ENCODE peak calls at places on chromosomes 7 and 10, in four cellular contexts. G is adrenal gland, N is left lung, O is right lobe of liver. K is an unnamed sample.

GRCh38 chr7:156617215-156617614 is 23.4 kb upstream of the RNF32 start:
- DNase-seq in G (no peak), O (no peak), N (no peak), K (no peak)

GRCh38 chr7:149714910-149715471 is 58.4 kb downstream of the ZNF467 start:
- DNase-seq in N (no peak), O (peak; percentile 48), G (peak; percentile 59), K (no peak)

GRCh38 chr10:119445311-119445934 is 97.1 kb downstream of the RGS10 start:
- DNase-seq in G (peak; percentile 93), N (peak; percentile 92), O (peak; percentile 85), K (peak; percentile 89)

GRCh38 chr10:7329219-7329618 is 81.6 kb downstream of the SFMBT2 start:
- DNase-seq in N (no peak), G (no peak), O (no peak), K (no peak)

GRCh38 chr7:29955799-29956476 is 33.7 kb downstream of the SCRN1 start:
- DNase-seq in G (no peak), N (no peak), O (no peak), K (no peak)

GRCh38 chr7:26369519-26370385 is 78.1 kb downstream of the SNX10 start:
- DNase-seq in O (no peak), G (peak; percentile 64), N (no peak), K (no peak)

GRCh38 chr10:68301301-68301700 is 30.6 kb upstream of the HNRNPH3 start:
- DNase-seq in G (no peak), N (no peak), O (no peak), K (no peak)

GRCh38 chr10:71999360-72000072 is 35.3 kb downstream of the CHST3 start:
- DNase-seq in G (peak; percentile 76), O (no peak), N (no peak), K (peak; percentile 90)

GRCh38 chr10:108911814-108912541 is 1011.3 kb downstream of the XPNPEP1 start:
- DNase-seq in O (peak; percentile 62), G (peak; percentile 61), N (peak; percentile 76), K (no peak)

GRCh38 chr7:135645296-135645904 is 16.9 kb upstream of the STMP1 start:
- DNase-seq in O (no peak), G (no peak), N (no peak), K (no peak)

GRCh38 chr7:130960208-130960988 is 226.4 kb upstream of the KLF14 start:
- DNase-seq in G (no peak), N (no peak), O (no peak), K (no peak)

GRCh38 chr10:80471715-80472233 is 17.7 kb downstream of the TSPAN14 start:
- DNase-seq in O (no peak), N (no peak), G (peak; percentile 23), K (peak; percentile 31)

GRCh38 chr7:47484457-47484856 is 97.5 kb downstream of the TNS3 start:
- DNase-seq in O (no peak), G (no peak), N (no peak), K (no peak)

GRCh38 chr7:47484923-47485639 is 96.8 kb downstream of the TNS3 start:
- DNase-seq in N (no peak), O (no peak), G (no peak), K (no peak)

GRCh38 chr7:47485640-47486435 is 96.1 kb downstream of the TNS3 start:
- DNase-seq in G (no peak), O (peak; percentile 69), N (no peak), K (no peak)

GRCh38 chr7:47482013-47482761 is 99.7 kb downstream of the TNS3 start:
- DNase-seq in G (peak; percentile 94), O (no peak), N (no peak), K (peak; percentile 88)

DNA sequence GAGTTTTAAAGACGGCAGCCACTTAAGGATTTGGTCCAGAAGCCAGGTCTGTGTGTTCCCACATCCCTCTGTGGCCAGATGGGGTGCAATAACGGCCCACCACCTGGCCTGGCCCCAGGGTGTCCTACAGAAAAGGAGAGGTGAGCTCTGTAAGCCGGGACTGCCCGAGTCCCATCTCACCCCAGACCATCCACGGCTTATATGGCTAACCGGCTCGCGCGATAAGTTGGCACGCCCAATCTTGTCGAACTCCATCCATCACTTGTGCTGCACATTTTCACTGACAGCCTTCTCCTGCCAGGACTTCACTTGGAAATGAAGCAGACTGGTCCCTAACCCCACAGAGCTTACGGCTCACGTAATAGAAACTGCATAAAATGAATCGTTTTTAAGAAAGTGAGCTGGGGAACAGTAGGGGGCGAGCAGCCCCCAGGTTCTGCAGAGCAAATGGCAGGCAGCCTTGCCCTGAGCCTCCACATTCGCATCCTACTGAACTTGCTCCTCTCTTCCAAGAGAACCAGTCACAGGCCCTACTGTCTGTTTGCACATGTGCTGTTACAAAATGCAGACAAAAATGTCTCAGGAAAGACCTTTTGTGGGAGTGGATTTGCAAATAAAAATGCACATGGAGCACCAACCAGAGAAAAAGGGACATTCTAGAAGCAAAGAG is 98.2 kb downstream of the TNS3 start:
- DNase-seq in N (no peak), O (no peak), G (no peak), K (no peak)
- H3K4me1 ChIP-seq in N (peaks cover 67% of the 10 kb centered on the region), O (peaks cover 9% of the 10 kb centered on the region), G (peaks cover 28% of the 10 kb centered on the region), K (peaks cover 79% of the 10 kb centered on the region)

GRCh38 chr10:73917566-73918305 is 6.8 kb downstream of the PLAU start:
- DNase-seq in N (no peak), G (no peak), O (no peak), K (no peak)

GRCh38 chr10:73914036-73914435 is 3.1 kb downstream of the PLAU start:
- DNase-seq in N (no peak), O (no peak), G (no peak), K (no peak)

GRCh38 chr10:73920084-73920483 is 9.2 kb downstream of the PLAU start:
- DNase-seq in O (no peak), N (no peak), G (peak; percentile 72), K (peak; percentile 70)

GRCh38 chr10:73915206-73915851 is 4.4 kb downstream of the PLAU start:
- DNase-seq in G (no peak), N (no peak), O (no peak), K (no peak)

DNA sequence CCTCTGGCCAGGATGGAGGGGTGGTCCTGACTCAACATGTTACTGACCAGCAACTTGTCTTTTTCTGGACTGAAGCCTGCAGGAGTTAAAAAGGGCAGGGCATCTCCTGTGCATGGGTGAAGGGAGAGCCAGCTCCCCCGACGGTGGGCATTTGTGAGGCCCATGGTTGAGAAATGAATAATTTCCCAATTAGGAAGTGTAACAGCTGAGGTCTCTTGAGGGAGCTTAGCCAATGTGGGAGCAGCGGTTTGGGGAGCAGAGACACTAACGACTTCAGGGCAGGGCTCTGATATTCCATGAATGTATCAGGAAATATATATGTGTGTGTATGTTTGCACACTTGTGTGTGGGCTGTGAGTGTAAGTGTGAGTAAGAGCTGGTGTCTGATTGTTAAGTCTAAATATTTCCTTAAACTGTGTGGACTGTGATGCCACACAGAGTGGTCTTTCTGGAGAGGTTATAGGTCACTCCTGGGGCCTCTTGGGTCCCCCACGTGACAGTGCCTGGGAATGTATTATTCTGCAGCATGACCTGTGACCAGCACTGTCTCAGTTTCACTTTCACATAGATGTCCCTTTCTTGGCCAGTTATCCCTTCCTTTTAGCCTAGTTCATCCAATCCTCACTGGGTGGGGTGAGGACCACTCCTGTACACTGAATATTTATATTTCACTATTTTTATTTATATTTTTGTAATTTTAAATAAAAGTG is 6.0 kb downstream of the PLAU start:
- DNase-seq in N (no peak), O (no peak), G (no peak), K (no peak)
- H3K4me1 ChIP-seq in N (peaks cover 50% of the 10 kb centered on the region), O (no peaks in the 10 kb centered on the region), G (no peaks in the 10 kb centered on the region), K (peaks cover 21% of the 10 kb centered on the region)

GRCh38 chr7:1508277-1508758 is 4.1 kb upstream of the INTS1 start:
- DNase-seq in O (no peak), G (no peak), N (peak; percentile 46), K (no peak)
- H3K4me1 ChIP-seq in O (no peaks in the 10 kb centered on the region), G (peaks cover 2% of the 10 kb centered on the region), N (peaks cover 48% of the 10 kb centered on the region), K (peaks cover 28% of the 10 kb centered on the region)

DNA sequence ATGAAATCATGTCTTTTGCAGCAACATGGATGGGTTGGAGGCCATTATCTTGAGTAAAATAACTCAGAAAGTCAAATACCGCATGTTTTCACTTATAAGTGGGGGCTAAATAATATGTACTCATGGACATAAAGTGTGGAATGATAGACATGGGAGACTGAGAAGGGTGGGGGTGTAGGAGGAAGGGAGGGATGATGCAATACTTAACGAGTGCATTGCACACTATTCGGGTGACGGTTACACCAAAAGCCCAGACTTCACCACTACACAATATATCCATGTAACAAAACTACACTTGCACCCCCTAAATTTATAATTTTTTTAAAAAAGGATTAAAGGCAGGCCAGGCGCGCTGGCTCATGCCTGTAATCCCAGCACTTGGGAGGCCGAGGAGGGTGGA is 13.6 kb downstream of the LGI1 start:
- DNase-seq in N (no peak), O (no peak), G (no peak), K (no peak)
- H3K4me1 ChIP-seq in N (no peaks in the 10 kb centered on the region), O (no peaks in the 10 kb centered on the region), G (no peaks in the 10 kb centered on the region), K (no peaks in the 10 kb centered on the region)

GRCh38 chr7:54813398-54813797 is 54.4 kb upstream of the SEC61G start:
- DNase-seq in O (peak; percentile 35), N (no peak), G (no peak), K (no peak)

GRCh38 chr7:54811925-54812264 is 52.9 kb upstream of the SEC61G start:
- DNase-seq in O (no peak), G (no peak), N (no peak), K (no peak)

GRCh38 chr7:54812747-54813146 is 53.7 kb upstream of the SEC61G start:
- DNase-seq in N (no peak), G (no peak), O (no peak), K (no peak)

GRCh38 chr7:54811016-54811924 is 52.3 kb upstream of the SEC61G start:
- DNase-seq in G (no peak), N (no peak), O (no peak), K (no peak)

GRCh38 chr7:54810401-54810800 is 51.4 kb upstream of the SEC61G start:
- DNase-seq in G (no peak), N (no peak), O (no peak), K (no peak)
- H3K4me1 ChIP-seq in G (no peaks in the 10 kb centered on the region), N (peaks cover 27% of the 10 kb centered on the region), O (no peaks in the 10 kb centered on the region), K (peaks cover 10% of the 10 kb centered on the region)

GRCh38 chr10:133180915-133181639 is 21.1 kb downstream of the KNDC1 start:
- DNase-seq in N (peak; percentile 71), O (no peak), G (no peak), K (no peak)
- H3K4me1 ChIP-seq in N (no peaks in the 10 kb centered on the region), O (no peaks in the 10 kb centered on the region), G (no peaks in the 10 kb centered on the region), K (no peaks in the 10 kb centered on the region)

K was measured in tibial artery.